ENCODE peak calls at places on chromosomes 4 and X, in nine cellular contexts. M, J, L, Y, E, B, U, S and H are unnamed samples. For H3K27me3, the result is how much of the 10 kb centered on the place peaks cover.

GRCh38 chrX:123960956-123961267 is 594 bp upstream of the STAG2 start:
- DNase-seq in L (no peak), Y (no peak), B (no peak), S (no peak), E (peak), J (no peak), U (no peak), M (peak), H (no peak)

GRCh38 chr4:152979731-152980330 is 43.7 kb downstream of the FHDC1 start:
- DNase-seq in B (no peak), L (no peak), S (no peak), M (no peak), Y (no peak), U (no peak), E (no peak), J (no peak), H (no peak)

GRCh38 chr4:8538703-8539567 is 41.3 kb upstream of the GPR78 start:
- DNase-seq in S (peak), M (no peak), B (no peak), U (peak), E (peak), J (no peak), L (peak), Y (no peak), H (no peak)

GRCh38 chr4:30283336-30283735 is 436.8 kb upstream of the PCDH7 start:
- DNase-seq in L (no peak), E (no peak), J (no peak), U (no peak), B (no peak), M (no peak), S (no peak), Y (no peak), H (no peak)

GRCh38 chrX:149937881-149938426 is 337 bp downstream of the EOLA2 start:
- DNase-seq in S (peak), U (peak), E (no peak), L (no peak), M (peak), B (peak), Y (peak), J (no peak), H (no peak)

GRCh38 chrX:134810211-134810610 is 151.9 kb upstream of the PLAC1 start:
- DNase-seq in U (no peak), S (no peak), J (no peak), Y (no peak), M (no peak), L (no peak), B (no peak), E (no peak), H (no peak)

GRCh38 chr4:183950536-183950935 is 45.4 kb downstream of the STOX2 start:
- DNase-seq in Y (no peak), L (no peak), J (no peak), S (no peak), M (peak), U (no peak), B (no peak), E (no peak), H (no peak)

GRCh38 chr4:10075158-10075863 is 41.3 kb downstream of the WDR1 start:
- DNase-seq in E (no peak), J (no peak), B (peak), L (no peak), S (no peak), M (no peak), Y (no peak), U (no peak), H (peak)

GRCh38 chrX:13290891-13291614 is 28.8 kb downstream of the ATXN3L start:
- DNase-seq in L (no peak), E (no peak), M (peak), S (no peak), Y (no peak), B (no peak), U (no peak), J (no peak), H (peak)
- H3K27me3 ChIP-seq in L (under half), E (under half), M (under half), S (under half), Y (under half), B (under half), U (under half), J (under half), H (under half)

DNA sequence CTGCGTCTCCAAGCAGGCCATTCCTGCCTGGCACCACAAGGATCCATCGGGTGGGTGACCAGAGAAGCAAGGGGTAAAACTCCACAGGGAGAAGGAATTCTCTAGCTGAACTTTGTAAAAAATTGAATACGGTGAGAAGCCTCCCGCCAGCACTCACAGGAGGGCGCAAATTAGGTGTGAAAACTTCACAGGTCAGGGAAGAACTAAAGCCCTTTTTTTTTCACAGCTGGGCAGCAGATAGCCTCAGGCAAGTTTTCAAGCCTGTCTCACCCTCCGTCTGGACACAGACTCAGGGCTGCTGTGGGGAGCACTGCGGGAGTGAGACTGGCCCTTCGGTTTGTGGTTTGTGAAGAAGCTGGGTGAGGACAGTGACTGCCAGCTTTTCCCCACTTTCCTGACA is 224.1 kb upstream of the FGF16 start:
- DNase-seq in E (no peak), S (no peak), B (no peak), M (no peak), Y (no peak), J (no peak), L (no peak), U (no peak), H (no peak)
- H3K27me3 ChIP-seq in E (under half), S (under half), B (under half), M (under half), Y (under half), J (under half), L (under half), U (under half), H (under half)

DNA sequence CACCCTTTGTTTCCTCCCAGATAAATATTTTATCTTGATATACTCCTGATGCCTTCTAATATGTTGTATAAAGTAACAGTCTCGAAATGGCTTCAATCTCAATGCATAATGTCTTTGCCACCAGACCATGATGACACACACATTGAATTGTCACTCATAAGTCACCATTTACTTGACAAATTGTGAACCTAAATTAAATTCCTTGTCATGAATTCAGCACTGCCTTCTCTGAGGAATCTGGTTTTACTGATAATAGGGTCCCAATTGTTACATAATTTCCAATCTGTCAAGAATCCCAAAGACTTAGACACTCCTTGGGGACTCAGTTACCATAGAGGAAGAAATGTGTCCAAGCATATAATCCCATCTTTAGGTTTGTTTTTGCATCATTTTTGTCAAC is 82.3 kb downstream of the NWD2 start:
- DNase-seq in L (no peak), U (no peak), J (no peak), B (no peak), Y (no peak), E (no peak), S (no peak), M (no peak), H (no peak)
- H3K27me3 ChIP-seq in L (under half), U (under half), J (under half), B (under half), Y (under half), E (under half), S (under half), M (under half), H (under half)

DNA sequence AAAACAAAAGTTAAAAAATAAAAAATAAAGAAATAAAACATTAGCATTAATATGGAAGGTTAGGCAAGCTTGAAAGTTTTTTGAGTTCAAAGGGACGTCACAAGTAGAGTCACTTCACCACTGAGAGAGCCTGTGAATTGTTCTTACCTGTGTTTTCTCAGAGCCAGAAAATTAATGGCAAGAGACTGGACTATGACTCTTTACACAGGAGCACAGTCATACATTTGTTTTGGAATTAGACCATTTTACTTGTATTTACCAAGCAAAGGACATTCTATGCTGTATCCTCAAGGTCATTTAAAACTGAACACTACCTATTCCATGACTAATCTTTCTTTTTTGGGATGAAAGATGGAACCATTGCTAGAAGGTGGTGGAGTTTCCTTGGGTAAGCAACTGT is 346.1 kb downstream of the FAM47B start:
- DNase-seq in L (no peak), B (no peak), S (no peak), U (no peak), M (no peak), E (no peak), J (no peak), Y (no peak), H (no peak)
- H3K27me3 ChIP-seq in L (under half), B (under half), S (under half), U (under half), M (under half), E (under half), J (under half), Y (under half), H (under half)

DNA sequence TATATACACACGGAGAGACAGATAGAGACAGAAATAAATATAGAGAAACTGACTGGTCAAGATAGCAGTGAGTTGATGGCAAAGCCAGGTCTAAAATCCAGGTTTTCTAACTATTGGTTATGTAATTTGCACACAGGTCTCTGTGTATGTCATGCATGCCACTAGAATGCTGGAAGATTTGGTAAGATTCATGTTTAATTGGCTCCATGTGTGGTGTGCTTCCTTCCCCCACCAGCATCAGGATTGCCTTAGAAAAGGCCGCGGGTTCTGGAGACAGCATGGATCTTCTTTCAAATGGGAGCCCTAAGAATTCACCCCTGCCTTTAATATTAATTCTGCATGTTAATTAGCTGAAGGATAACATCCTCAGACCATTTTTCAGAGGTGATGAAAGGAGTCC is 31.3 kb downstream of the HAND2 start:
- DNase-seq in J (no peak), Y (no peak), E (no peak), S (no peak), L (no peak), U (no peak), B (no peak), M (no peak), H (no peak)
- H3K27me3 ChIP-seq in J (under half), Y (half or more), E (under half), S (half or more), L (under half), U (half or more), B (under half), M (under half), H (under half)

DNA sequence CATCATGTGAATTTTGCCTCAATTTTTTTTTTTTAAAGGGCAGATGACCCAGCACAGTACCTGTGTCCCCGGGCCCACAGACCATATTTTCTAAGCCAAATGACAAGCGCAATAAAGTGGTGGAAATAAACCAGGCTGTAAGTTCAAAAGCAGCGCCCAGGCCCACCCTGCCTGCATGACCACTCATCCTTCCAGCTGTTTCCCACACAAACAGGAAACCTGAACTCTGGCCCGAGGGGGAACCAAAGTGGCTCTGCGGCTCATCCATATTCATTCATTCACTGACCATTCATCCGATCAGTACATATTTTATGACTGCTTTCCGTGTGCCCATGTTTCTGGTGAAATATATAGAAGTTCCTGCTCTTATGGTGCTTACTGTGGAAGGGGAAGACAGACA is 33.7 kb upstream of the CRMP1 start:
- DNase-seq in U (no peak), L (no peak), S (no peak), E (no peak), J (no peak), Y (no peak), B (no peak), M (no peak), H (no peak)
- H3K27me3 ChIP-seq in U (under half), L (half or more), S (under half), E (under half), J (under half), Y (under half), B (under half), M (under half), H (under half)

DNA sequence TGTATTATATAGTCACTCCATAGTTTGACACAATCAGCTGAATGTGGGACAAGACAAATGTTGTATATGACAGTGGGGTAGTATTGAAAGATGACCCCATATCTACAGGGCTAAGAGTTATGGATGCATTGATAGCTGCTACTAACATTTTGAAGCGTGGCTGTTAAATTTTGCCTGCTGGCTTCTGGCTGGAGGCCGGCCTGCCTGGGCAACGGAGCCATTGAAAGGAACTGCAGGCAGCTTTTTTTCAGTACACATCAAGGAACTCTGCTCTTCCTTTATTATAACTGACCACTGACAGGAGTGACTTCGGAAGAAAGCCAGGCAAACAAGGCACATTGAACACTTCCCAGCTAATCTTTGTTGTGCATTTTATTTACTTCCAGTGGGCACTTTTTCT is 76.1 kb upstream of the TMEM33 start:
- DNase-seq in Y (no peak), J (no peak), M (no peak), L (no peak), U (no peak), E (no peak), S (no peak), B (no peak), H (no peak)
- H3K27me3 ChIP-seq in Y (half or more), J (under half), M (under half), L (under half), U (under half), E (under half), S (under half), B (under half), H (under half)